ENCODE peak calls at places on chromosomes 5 and 9, in six cellular contexts. G is body of pancreas, S is OCI-LY7, Q is fibroblast of pulmonary artery, A is stomach, J is WTC11. Y is an unnamed sample.

GRCh38 chr5:100901851-100902341 is 1.2 kb downstream of the ST8SIA4 start:
- DNase-seq in A (peak; percentile 32), G (no peak), S (peak; percentile 88), J (no peak), Q (peak; percentile 53), Y (peak; percentile 40)

GRCh38 chr5:42680035-42680434 is 76.6 kb upstream of the CCDC152 start:
- DNase-seq in Q (no peak), S (no peak), A (no peak), G (no peak), J (no peak), Y (no peak)

GRCh38 chr9:90099262-90099982 is 494.6 kb downstream of the GADD45G start:
- DNase-seq in A (no peak), S (peak; percentile 24), Q (peak; percentile 33), J (no peak), G (no peak), Y (no peak)

GRCh38 chr9:77808750-77809079 is 160.6 kb upstream of the GNA14 start:
- DNase-seq in J (no peak), G (no peak), A (no peak), Q (no peak), S (no peak), Y (no peak)

GRCh38 chr5:112574566-112574965 is 155.5 kb upstream of the EPB41L4A start:
- DNase-seq in G (no peak), Q (no peak), A (no peak), S (no peak), J (no peak), Y (no peak)

GRCh38 chr5:41748631-41749030 is 121.6 kb downstream of the OXCT1 start:
- DNase-seq in A (no peak), G (no peak), S (no peak), J (no peak), Q (peak; percentile 57), Y (peak; percentile 38)

GRCh38 chr9:112033237-112034215 is 136.9 kb downstream of the UGCG start:
- DNase-seq in A (no peak), G (no peak), S (no peak), J (no peak), Q (no peak), Y (no peak)

GRCh38 chr9:27429436-27429835 is 94.7 kb upstream of the IFNK start:
- DNase-seq in Q (no peak), S (no peak), A (no peak), J (no peak), G (no peak), Y (no peak)

GRCh38 chr9:121743441-121744001 is 92.1 kb downstream of the DAB2IP start:
- DNase-seq in Q (peak; percentile 84), S (no peak), J (peak; percentile 69), G (peak; percentile 93), A (peak; percentile 90), Y (no peak)

GRCh38 chr5:170306381-170306790 is 8.8 kb upstream of the LCP2 start:
- DNase-seq in A (peak; percentile 70), J (no peak), S (no peak), Q (peak; percentile 75), G (peak; percentile 31), Y (no peak)

GRCh38 chr9:110308504-110309109 is 29.1 kb downstream of the TXNDC8 start:
- DNase-seq in J (no peak), Q (no peak), G (no peak), A (no peak), S (peak; percentile 17), Y (no peak)

GRCh38 chr5:132103969-132104391 is 30.4 kb downstream of the CSF2 start:
- DNase-seq in Q (no peak), G (no peak), J (no peak), S (peak; percentile 64), A (no peak), Y (no peak)

GRCh38 chr9:108347463-108348153 is 508.2 kb downstream of the ACTL7B start:
- DNase-seq in A (no peak), S (no peak), J (no peak), Q (no peak), G (no peak), Y (no peak)

GRCh38 chr9:113602126-113603119 is 138.9 kb downstream of the RGS3 start:
- DNase-seq in Q (peak; percentile 82), G (peak; percentile 64), S (peak; percentile 88), J (peak; percentile 76), A (peak; percentile 58), Y (peak; percentile 83)

GRCh38 chr9:92977279-92977678 is 30.0 kb downstream of the FGD3 start:
- DNase-seq in J (no peak), S (no peak), Q (no peak), G (no peak), A (no peak), Y (peak; percentile 12)

GRCh38 chr9:16106211-16106610 is 553.4 kb downstream of the CCDC171 start:
- DNase-seq in Q (no peak), J (no peak), G (no peak), A (no peak), S (no peak), Y (no peak)

GRCh38 chr9:16105576-16105975 is 552.7 kb downstream of the CCDC171 start:
- DNase-seq in G (no peak), J (no peak), S (no peak), A (no peak), Q (peak; percentile 60), Y (no peak)

GRCh38 chr9:16102154-16102553 is 549.3 kb downstream of the CCDC171 start:
- DNase-seq in A (no peak), J (no peak), S (no peak), G (no peak), Q (no peak), Y (no peak)

GRCh38 chr9:16100596-16101091 is 547.8 kb downstream of the CCDC171 start:
- DNase-seq in J (no peak), S (no peak), G (peak; percentile 20), Q (peak; percentile 87), A (no peak), Y (no peak)

GRCh38 chr9:16103613-16104012 is 550.8 kb downstream of the CCDC171 start:
- DNase-seq in J (no peak), A (no peak), S (no peak), Q (no peak), G (peak; percentile 24), Y (no peak)
- TF ChIP-seq CTCF in J (no peak), A (no peak), S (no peak), Q (no peak), G (no peak), Y (no peak)

GRCh38 chr5:140106101-140106500 is 7.8 kb upstream of the PURA start:
- DNase-seq in S (peak; percentile 20), J (no peak), Q (no peak), A (no peak), G (no peak), Y (no peak)

GRCh38 chr5:140109050-140109817 is 4.7 kb upstream of the PURA start:
- DNase-seq in G (no peak), A (no peak), S (no peak), J (no peak), Q (no peak), Y (no peak)

GRCh38 chr5:140108093-140109049 is 5.5 kb upstream of the PURA start:
- DNase-seq in G (peak; percentile 44), Q (no peak), S (peak; percentile 42), A (peak; percentile 41), J (peak; percentile 45), Y (peak; percentile 38)

GRCh38 chr5:140106805-140107311 is 7.1 kb upstream of the PURA start:
- DNase-seq in A (no peak), G (no peak), S (no peak), Q (no peak), J (no peak), Y (no peak)

DNA sequence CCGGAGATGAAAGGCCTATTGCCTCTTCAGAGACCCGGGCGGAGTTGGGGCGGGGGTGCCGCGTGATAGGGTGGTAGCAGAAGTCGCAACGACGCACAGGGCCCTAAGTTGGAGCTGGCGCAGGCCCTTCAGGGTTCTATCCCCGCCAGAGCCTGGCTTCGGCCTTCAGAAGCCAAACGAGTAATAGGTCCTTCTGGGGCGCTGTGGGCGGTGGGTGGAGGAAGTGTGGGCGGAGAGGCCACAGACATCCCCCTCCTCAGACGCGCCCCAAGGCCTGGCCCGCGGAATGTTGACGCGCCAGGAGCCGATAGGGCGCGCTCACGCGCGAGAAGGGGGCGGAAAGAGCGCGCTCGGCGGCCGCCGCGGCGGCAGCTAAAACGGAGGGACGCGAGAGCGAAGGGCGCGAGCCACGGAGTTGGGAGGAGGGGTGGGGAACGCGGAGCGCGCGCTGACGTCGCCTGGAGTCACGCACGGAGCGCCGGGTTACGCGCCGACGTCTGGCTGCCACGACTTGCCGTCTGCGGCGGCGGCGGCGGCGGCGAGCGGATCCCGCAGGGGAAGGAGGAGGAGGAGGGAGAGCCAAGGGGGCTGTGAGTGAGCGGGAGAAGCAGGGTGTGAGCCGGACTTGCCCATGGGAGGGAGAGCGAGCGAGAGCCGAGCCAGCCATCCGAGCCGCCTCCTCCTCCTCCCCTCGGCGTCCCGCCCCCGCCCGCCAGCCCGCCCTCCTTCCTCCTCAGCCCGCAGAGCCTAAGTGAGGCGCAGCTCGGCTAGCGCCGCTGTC is 6.4 kb upstream of the PURA start:
- DNase-seq in G (peak; percentile 94), Q (peak; percentile 93), A (peak; percentile 94), S (peak; percentile 95), J (peak; percentile 88), Y (peak; percentile 93)
- TF ChIP-seq CTCF in G (peak; percentile 43), Q (no peak), A (no peak), S (peak; percentile 17), J (no peak), Y (peak; percentile 14)

DNA sequence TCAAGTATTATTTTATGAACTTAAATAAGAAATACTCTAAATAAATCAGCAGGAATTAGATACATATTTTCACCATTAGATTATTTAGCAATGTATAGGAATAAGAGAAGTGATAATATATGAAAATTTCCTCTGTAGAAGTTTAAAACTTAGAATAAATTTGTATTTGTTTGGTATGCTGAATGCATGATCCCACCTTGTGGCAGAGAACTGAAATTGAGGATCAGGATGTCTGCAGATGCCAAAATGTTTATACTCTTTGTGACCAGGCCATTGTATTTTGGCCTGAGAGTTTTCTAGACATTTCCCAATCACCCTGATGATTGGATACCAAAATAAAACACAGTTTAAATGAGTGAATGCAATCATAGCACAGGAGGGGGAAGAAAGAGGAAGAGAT is 6.3 kb downstream of the TYRP1 start:
- DNase-seq in Q (peak; percentile 86), J (no peak), A (no peak), G (no peak), S (no peak), Y (no peak)
- TF ChIP-seq CTCF in Q (peak; percentile 67), J (no peak), A (no peak), G (no peak), S (no peak), Y (no peak)

DNA sequence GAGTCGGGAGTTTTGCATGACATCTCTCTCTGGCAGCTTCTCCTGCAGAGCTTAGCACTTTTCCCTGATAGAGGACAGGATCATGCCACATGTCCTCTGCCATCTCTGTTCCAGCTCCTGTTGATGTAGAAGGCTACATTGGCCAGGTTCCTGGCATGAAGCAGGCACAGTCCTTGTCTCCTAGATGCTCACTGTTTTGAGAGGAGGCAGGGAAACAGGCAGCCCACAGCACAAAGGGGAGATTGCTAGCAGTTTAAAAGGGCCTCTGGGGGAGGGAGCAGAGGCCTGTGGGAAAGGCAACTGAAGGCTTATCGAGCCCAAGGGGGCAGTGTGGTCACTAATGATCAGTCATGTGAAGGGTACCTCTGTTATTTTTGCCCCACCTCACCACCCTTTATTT is 10.7 kb downstream of the ARHGAP26 start:
- DNase-seq in J (no peak), A (no peak), Q (no peak), G (no peak), S (no peak), Y (no peak)
- TF ChIP-seq CTCF in J (no peak), A (no peak), Q (no peak), G (no peak), S (no peak), Y (no peak)

DNA sequence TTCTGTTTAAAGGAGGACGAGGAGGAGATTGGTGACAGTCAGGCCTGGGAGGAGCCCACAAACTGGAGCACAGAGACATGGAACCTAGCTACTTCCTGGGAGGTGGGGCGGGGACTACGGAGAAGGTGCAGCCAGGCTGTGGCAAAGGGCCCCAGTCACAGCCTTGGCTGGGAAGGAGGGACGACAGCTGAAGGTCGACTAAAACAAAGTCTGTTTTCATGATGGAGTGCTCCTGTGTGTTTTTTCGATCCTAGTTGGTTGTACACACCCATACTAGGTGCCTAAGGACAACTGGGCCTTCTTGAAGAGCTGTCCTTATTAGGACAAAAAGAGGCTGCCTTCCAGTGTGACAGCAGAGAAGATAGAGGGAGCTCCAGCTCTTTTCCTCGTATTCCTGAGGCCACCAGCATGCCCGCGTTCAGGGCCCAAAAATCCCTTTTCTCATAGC is 2.9 kb downstream of the CCDC107 start:
- DNase-seq in J (no peak), Q (peak; percentile 56), G (peak; percentile 79), S (no peak), A (peak; percentile 65), Y (no peak)
- TF ChIP-seq CTCF in J (no peak), Q (peak; percentile 50), G (peak; percentile 69), S (peak; percentile 61), A (peak; percentile 58), Y (peak; percentile 45)